ENCODE peak calls at places on chromosomes 1 and 21, in six cellular contexts. B, W, U, Z, Q and E are unnamed samples.

GRCh38 chr1:193479187-193479586 is 292.8 kb upstream of the B3GALT2 start:
- DNase-seq in B (no peak), W (peak), U (no peak), Z (peak), Q (no peak), E (peak)

GRCh38 chr1:246503341-246503740 is 3.7 kb downstream of the SMYD3 start:
- DNase-seq in B (no peak), W (no peak), U (no peak), Z (no peak), Q (no peak), E (no peak)

GRCh38 chr1:96080925-96081324 is 640.7 kb upstream of the PTBP2 start:
- DNase-seq in B (no peak), W (no peak), U (peak), Z (no peak), Q (no peak), E (no peak)

GRCh38 chr1:212950243-212951057 is at the start of gene VASH2:
- DNase-seq in B (peak), W (peak), U (peak), Z (peak), Q (peak), E (peak)

GRCh38 chr21:21897275-21897883 is 899.2 kb downstream of the NCAM2 start:
- DNase-seq in B (no peak), W (no peak), U (no peak), Z (no peak), Q (no peak), E (no peak)

GRCh38 chr1:53219711-53220110 is 723 bp downstream of the CZIB start:
- DNase-seq in B (no peak), W (no peak), U (no peak), Z (no peak), Q (no peak), E (no peak)

GRCh38 chr1:234975122-234975940 is 153.3 kb downstream of the TOMM20 start:
- DNase-seq in B (no peak), W (no peak), U (no peak), Z (no peak), Q (no peak), E (no peak)

GRCh38 chr1:176880954-176881595 is 283.4 kb downstream of the ASTN1 start:
- DNase-seq in B (peak), W (no peak), U (peak), Z (peak), Q (peak), E (peak)

GRCh38 chr1:110524311-110525249 is 5.6 kb upstream of the KCNA10 start:
- DNase-seq in B (no peak), W (peak), U (peak), Z (peak), Q (no peak), E (peak)

GRCh38 chr1:71228727-71229371 is 148.0 kb upstream of the ZRANB2 start:
- DNase-seq in B (no peak), W (no peak), U (no peak), Z (no peak), Q (no peak), E (no peak)

GRCh38 chr1:185426761-185427698 is 110.0 kb upstream of the IVNS1ABP start:
- DNase-seq in B (no peak), W (no peak), U (no peak), Z (no peak), Q (peak), E (no peak)

GRCh38 chr1:72064301-72064700 is 218.0 kb downstream of the NEGR1 start:
- DNase-seq in B (no peak), W (no peak), U (no peak), Z (no peak), Q (no peak), E (no peak)

GRCh38 chr1:15816674-15817073 is 9.2 kb upstream of the UQCRHL start:
- DNase-seq in B (no peak), W (no peak), U (no peak), Z (no peak), Q (no peak), E (no peak)

GRCh38 chr1:174225499-174226204 is 66.3 kb downstream of the RABGAP1L start:
- DNase-seq in B (no peak), W (no peak), U (no peak), Z (no peak), Q (no peak), E (no peak)